ENCODE peak calls at places on chromosomes 7 and 10, in six cellular contexts. T is AG08395, N is posterior cingulate gyrus, D is T-helper 1 cell, Q is OCI-M1, M is left ventricle myocardium superior. I is an unnamed sample.

GRCh38 chr7:134845461-134845860 is 66.0 kb downstream of the CALD1 start:
- DNase-seq in T (no peak), N (no peak), D (no peak), Q (no peak), M (no peak), I (no peak)

GRCh38 chr7:30652132-30652531 is 30.1 kb downstream of the CRHR2 start:
- DNase-seq in T (no peak), N (no peak), D (no peak), Q (no peak), M (no peak), I (no peak)

GRCh38 chr7:30977222-30977621 is 13.5 kb downstream of the GHRHR start:
- DNase-seq in T (no peak), N (no peak), D (no peak), Q (no peak), M (no peak), I (no peak)

GRCh38 chr10:101920497-101920896 is 76.9 kb upstream of the KCNIP2 start:
- DNase-seq in T (no peak), N (no peak), D (no peak), Q (peak), M (no peak), I (no peak)

GRCh38 chr10:98242823-98243222 is 25.2 kb downstream of the LOXL4 start:
- DNase-seq in T (peak), N (no peak), D (no peak), Q (peak), M (no peak), I (no peak)

GRCh38 chr10:133270204-133270603 is 6.5 kb downstream of the ADAM8 start:
- DNase-seq in T (no peak), N (no peak), D (no peak), Q (no peak), M (no peak), I (no peak)

GRCh38 chr7:150343225-150343624 is 1.8 kb upstream of the RARRES2 start:
- DNase-seq in T (no peak), N (no peak), D (no peak), Q (no peak), M (no peak), I (no peak)

GRCh38 chr10:71756441-71757191 is 16.7 kb downstream of the VSIR start:
- DNase-seq in T (peak), N (no peak), D (peak), Q (no peak), M (no peak), I (no peak)

GRCh38 chr7:1175967-1176851 is 16.2 kb upstream of the ZFAND2A start:
- DNase-seq in T (peak), N (peak), D (peak), Q (peak), M (peak), I (peak)

GRCh38 chr10:68348265-68348741 is 15.6 kb upstream of the PBLD start:
- DNase-seq in T (peak), N (no peak), D (peak), Q (peak), M (no peak), I (peak)

GRCh38 chr7:67765481-67765880 is 768.8 kb downstream of the TYW1 start:
- DNase-seq in T (no peak), N (no peak), D (no peak), Q (no peak), M (no peak), I (no peak)

GRCh38 chr10:12513003-12513365 is 163.6 kb downstream of the CAMK1D start:
- DNase-seq in T (no peak), N (no peak), D (no peak), Q (no peak), M (no peak), I (no peak)

GRCh38 chr10:122062831-122063674 is 74.1 kb downstream of the TACC2 start:
- DNase-seq in T (peak), N (no peak), D (no peak), Q (peak), M (peak), I (no peak)

GRCh38 chr7:151076863-151077704 is 3.5 kb downstream of the FASTK start:
- DNase-seq in T (peak), N (no peak), D (no peak), Q (no peak), M (no peak), I (peak)

GRCh38 chr10:6064119-6064518 is 2.0 kb upstream of the IL2RA start:
- DNase-seq in T (no peak), N (no peak), D (no peak), Q (no peak), M (no peak), I (no peak)

GRCh38 chr7:82450759-82451158 is 7.2 kb upstream of the CACNA2D1 start:
- DNase-seq in T (no peak), N (no peak), D (no peak), Q (no peak), M (no peak), I (no peak)

GRCh38 chr7:22331704-22332103 is 25.2 kb downstream of the RAPGEF5 start:
- DNase-seq in T (no peak), N (no peak), D (no peak), Q (no peak), M (no peak), I (no peak)

GRCh38 chr10:71086439-71087080 is 125.8 kb upstream of the UNC5B start:
- DNase-seq in T (no peak), N (no peak), D (no peak), Q (no peak), M (no peak), I (no peak)

GRCh38 chr10:116112232-116113231 is 160.5 kb downstream of the GFRA1 start:
- DNase-seq in T (no peak), N (no peak), D (no peak), Q (no peak), M (no peak), I (no peak)

GRCh38 chr7:77348371-77348813 is 67.8 kb downstream of the GSAP start:
- DNase-seq in T (no peak), N (no peak), D (no peak), Q (no peak), M (peak), I (no peak)

GRCh38 chr7:28674359-28674782 is 262.1 kb downstream of the CREB5 start:
- DNase-seq in T (no peak), N (no peak), D (no peak), Q (no peak), M (no peak), I (no peak)

GRCh38 chr7:152894295-152895170 is 135.0 kb downstream of the ACTR3B start:
- DNase-seq in T (peak), N (no peak), D (no peak), Q (no peak), M (peak), I (peak)

GRCh38 chr7:32905175-32905662 is 13.7 kb upstream of the KBTBD2 start:
- DNase-seq in T (peak), N (peak), D (peak), Q (peak), M (peak), I (peak)

I was measured in glutamatergic neuron.